ENCODE peak calls at places on chromosomes 1 and 21, in four cellular contexts. O, M, H and Y are unnamed samples.
A peak's percentile ranks its signal among the peaks of the same experiment; 100 is the strongest.

GRCh38 chr21:38027901-38028300 is 111.6 kb upstream of the KCNJ6 start:
- DNase-seq in H (no peak), O (no peak), M (peak; percentile 6), Y (peak; percentile 25)

GRCh38 chr1:9652379-9653194 is 1.1 kb downstream of the PIK3CD start:
- DNase-seq in M (no peak), O (no peak), H (no peak), Y (no peak)

GRCh38 chr1:47679301-47679751 is 241.5 kb downstream of the FOXD2 start:
- DNase-seq in M (no peak), H (no peak), O (no peak), Y (no peak)

GRCh38 chr1:201508809-201509208 is 1.9 kb upstream of the CSRP1 start:
- DNase-seq in H (no peak), O (no peak), M (no peak), Y (no peak)

GRCh38 chr1:119613769-119614358 is 34.2 kb downstream of the ZNF697 start:
- DNase-seq in M (peak; percentile 35), H (peak; percentile 43), O (peak; percentile 88), Y (no peak)

GRCh38 chr1:116488052-116488451 is 82.8 kb downstream of the CD58 start:
- DNase-seq in M (no peak), O (no peak), H (no peak), Y (no peak)

GRCh38 chr21:39637197-39637970 is 24.6 kb downstream of the B3GALT5 start:
- DNase-seq in H (no peak), M (no peak), O (no peak), Y (no peak)

GRCh38 chr1:9900142-9901043 is 9.7 kb downstream of the CTNNBIP1 start:
- DNase-seq in O (no peak), M (no peak), H (peak; percentile 73), Y (no peak)

GRCh38 chr1:58874757-58875755 is 91.2 kb upstream of the JUN start:
- DNase-seq in O (no peak), H (peak; percentile 66), M (no peak), Y (no peak)

GRCh38 chr1:7536891-7537591 is 234.1 kb upstream of the VAMP3 start:
- DNase-seq in O (no peak), M (no peak), H (no peak), Y (no peak)

GRCh38 chr1:192669174-192669573 is 33.2 kb downstream of the RGS13 start:
- DNase-seq in M (no peak), H (no peak), O (no peak), Y (no peak)

GRCh38 chr21:44426663-44427191 is 28.6 kb upstream of the LRRC3 start:
- DNase-seq in H (no peak), M (no peak), O (no peak), Y (no peak)

GRCh38 chr1:205454903-205455335 is 926 bp downstream of the BLACAT1 start:
- DNase-seq in H (peak; percentile 55), O (no peak), M (no peak), Y (no peak)

GRCh38 chr1:228404107-228404720 is 2.4 kb downstream of the TRIM11 start:
- DNase-seq in O (no peak), H (no peak), M (no peak), Y (no peak)

GRCh38 chr1:9143250-9143649 is 14.3 kb upstream of the GPR157 start:
- DNase-seq in O (no peak), H (no peak), M (no peak), Y (no peak)

GRCh38 chr1:228737613-228738012 is 2.3 kb downstream of the RHOU start:
- DNase-seq in O (no peak), H (no peak), M (no peak), Y (no peak)

GRCh38 chr1:218516526-218516925 is 171.4 kb downstream of the TGFB2 start:
- DNase-seq in M (no peak), H (no peak), O (no peak), Y (no peak)

GRCh38 chr1:221274373-221274772 is 395.1 kb downstream of the HLX start:
- DNase-seq in M (no peak), O (no peak), H (no peak), Y (no peak)

GRCh38 chr1:62131093-62131725 is 63.4 kb upstream of the L1TD1 start:
- DNase-seq in H (peak; percentile 22), M (peak; percentile 72), O (peak; percentile 30), Y (no peak)

GRCh38 chr1:14894811-14895524 is 258.6 kb upstream of the TMEM51 start:
- DNase-seq in O (no peak), H (no peak), M (no peak), Y (no peak)

GRCh38 chr1:99763956-99764355 is 2.5 kb downstream of the FRRS1 start:
- DNase-seq in O (no peak), M (no peak), H (no peak), Y (no peak)

GRCh38 chr1:99397029-99397428 is 132.7 kb downstream of the PLPPR4 start:
- DNase-seq in O (no peak), M (no peak), H (peak; percentile 18), Y (no peak)

GRCh38 chr1:205504311-205505075 is at the start of gene CDK18:
- DNase-seq in M (peak; percentile 83), H (no peak), O (peak; percentile 80), Y (no peak)

GRCh38 chr1:117241512-117241911 is 30.8 kb upstream of the VTCN1 start:
- DNase-seq in M (no peak), O (no peak), H (no peak), Y (no peak)

GRCh38 chr1:156492013-156492590 is 8.5 kb downstream of the MEF2D start:
- DNase-seq in M (no peak), O (no peak), H (no peak), Y (no peak)
- H3K4me3 ChIP-seq in M (no peak overlapping the region), O (no peak overlapping the region), H (no peak overlapping the region), Y (no peak overlapping the region)

GRCh38 chr1:21834094-21834493 is 22.0 kb downstream of the LDLRAD2 start:
- DNase-seq in O (no peak), H (no peak), M (no peak), Y (no peak)
- TF ChIP-seq CTCF in O (no peak), H (peak; percentile 29), M (no peak), Y (peak; percentile 21)

GRCh38 chr1:51902456-51902855 is 23.9 kb upstream of the NRDC start:
- DNase-seq in H (no peak), O (no peak), M (no peak), Y (no peak)

GRCh38 chr1:51901151-51901550 is 22.6 kb upstream of the NRDC start:
- DNase-seq in H (no peak), M (no peak), O (no peak), Y (no peak)

GRCh38 chr1:51897699-51898031 is 19.1 kb upstream of the NRDC start:
- DNase-seq in O (no peak), H (no peak), M (peak; percentile 42), Y (no peak)

GRCh38 chr1:51899022-51899421 is 20.5 kb upstream of the NRDC start:
- DNase-seq in O (no peak), M (no peak), H (no peak), Y (no peak)

GRCh38 chr1:51898090-51898734 is 19.7 kb upstream of the NRDC start:
- DNase-seq in M (peak; percentile 9), H (no peak), O (no peak), Y (peak; percentile 62)
- H3K4me3 ChIP-seq in M (peak overlapping the region; percentile 5), H (no peak overlapping the region), O (no peak overlapping the region), Y (no peak overlapping the region)

DNA sequence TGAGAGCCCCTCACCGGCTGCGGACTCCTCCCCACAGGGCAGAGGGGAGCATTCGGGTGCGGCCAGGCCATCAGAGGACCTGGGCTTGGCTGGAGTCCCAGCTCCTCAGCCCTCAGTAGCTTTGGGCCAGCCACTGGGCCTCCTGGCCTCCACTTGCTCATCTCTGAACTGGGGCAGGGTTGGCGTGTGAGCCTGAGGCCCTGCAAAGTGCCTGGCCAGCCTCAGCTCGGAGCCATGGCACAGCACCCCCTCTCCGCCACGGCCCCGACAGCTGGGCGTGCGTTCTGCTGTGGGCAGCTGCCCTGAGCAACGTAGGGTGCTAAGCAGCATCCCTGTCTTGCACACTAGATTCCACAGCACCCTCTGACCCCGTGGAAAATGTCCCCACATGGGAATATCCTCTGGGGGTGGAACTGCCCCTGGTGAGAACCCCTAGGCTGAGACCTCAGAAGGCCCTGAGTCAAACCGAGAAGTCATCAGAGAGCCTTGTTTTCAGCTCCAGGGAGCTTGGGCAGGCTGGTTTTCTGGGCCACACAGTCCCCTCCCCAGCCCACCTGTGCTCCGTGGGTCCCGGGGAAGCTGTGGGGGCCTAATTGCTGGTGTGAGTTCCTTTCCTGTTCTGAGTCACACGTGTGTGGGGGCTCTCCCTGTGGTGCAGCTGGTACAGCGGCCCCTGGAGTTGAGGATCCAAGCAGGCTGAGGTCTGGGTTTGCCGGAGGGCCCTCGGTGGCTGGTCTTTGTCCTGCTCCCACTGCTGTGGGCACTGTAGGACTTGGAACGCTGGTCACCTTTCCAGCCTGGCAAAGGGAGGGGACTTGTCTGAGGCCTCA is 24.5 kb downstream of the TP73 start:
- DNase-seq in H (no peak), O (no peak), M (no peak), Y (no peak)
- TF ChIP-seq CTCF in H (no peak), O (no peak), M (no peak), Y (no peak)

DNA sequence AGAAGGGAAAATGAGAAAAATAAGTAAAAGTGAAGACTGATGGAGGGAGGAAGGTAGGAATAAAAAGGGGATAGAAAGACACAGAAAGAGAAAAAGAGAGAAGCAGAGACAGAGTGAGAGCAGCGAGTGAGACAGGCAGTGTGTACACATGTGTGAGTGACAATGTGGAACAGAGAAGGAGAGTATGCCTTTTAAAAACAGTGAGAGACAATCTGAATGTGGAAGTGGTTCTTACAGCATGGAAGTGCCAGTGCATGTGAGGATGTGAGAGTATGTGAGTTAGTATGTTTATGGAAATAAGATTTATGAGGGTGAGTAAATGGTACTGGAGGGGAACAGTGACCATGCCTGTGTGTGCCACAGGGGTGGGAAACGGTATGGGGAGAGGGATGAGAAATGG is 1.2 kb downstream of the NEGR1 start:
- DNase-seq in O (no peak), H (no peak), M (no peak), Y (no peak)
- H3K4me3 ChIP-seq in O (peak overlapping the region; percentile 71), H (no peak overlapping the region), M (no peak overlapping the region), Y (peak overlapping the region; percentile 72)